ENCODE peak calls at places on chromosome 6, in six cellular contexts. D is neuronal stem cell, T is H1, E is mesendoderm, N is IMR-90, F is mesenchymal stem cell. L is an unnamed sample.

GRCh38 chr6:132414761-132415160 is 13.5 kb upstream of the MOXD1 start:
- DNase-seq in D (no peak), T (no peak), E (peak; percentile 77), N (no peak), F (no peak), L (no peak)

GRCh38 chr6:80550271-80550670 is 443.8 kb downstream of the BCKDHB start:
- DNase-seq in D (no peak), T (no peak), E (no peak), N (no peak), F (no peak), L (no peak)

GRCh38 chr6:35713006-35713405 is 23.8 kb upstream of the ARMC12 start:
- DNase-seq in D (no peak), T (no peak), E (no peak), N (no peak), F (no peak), L (no peak)

GRCh38 chr6:87718662-87719433 is 16.8 kb upstream of the AKIRIN2 start:
- DNase-seq in D (no peak), T (no peak), E (no peak), N (peak; percentile 51), F (peak; percentile 77), L (no peak)

GRCh38 chr6:52995913-52996685 is 1.0 kb upstream of the GSTA4 start:
- DNase-seq in D (peak; percentile 56), T (peak; percentile 47), E (peak; percentile 96), N (peak; percentile 91), F (peak; percentile 89), L (peak; percentile 74)

GRCh38 chr6:14037402-14038277 is 79.9 kb upstream of the CD83 start:
- DNase-seq in D (no peak), T (no peak), E (no peak), N (peak; percentile 80), F (peak; percentile 64), L (no peak)

GRCh38 chr6:143940011-143940597 is 68.0 kb downstream of the PLAGL1 start:
- DNase-seq in D (no peak), T (no peak), E (peak; percentile 72), N (peak; percentile 38), F (peak; percentile 43), L (no peak)

GRCh38 chr6:151413372-151414145 is 22.2 kb upstream of the ZBTB2 start:
- DNase-seq in D (no peak), T (no peak), E (no peak), N (no peak), F (no peak), L (no peak)

GRCh38 chr6:16473908-16474791 is 235.8 kb downstream of the GMPR start:
- DNase-seq in D (no peak), T (no peak), E (no peak), N (no peak), F (no peak), L (no peak)

GRCh38 chr6:151539506-151540268 is 45.9 kb downstream of the CCDC170 start:
- DNase-seq in D (no peak), T (no peak), E (no peak), N (no peak), F (no peak), L (no peak)

GRCh38 chr6:76174722-76175121 is 102.3 kb upstream of the IMPG1 start:
- DNase-seq in D (no peak), T (no peak), E (no peak), N (no peak), F (no peak), L (no peak)

GRCh38 chr6:166489301-166490155 is 97.0 kb downstream of the RAMACL start:
- DNase-seq in D (no peak), T (no peak), E (peak; percentile 28), N (no peak), F (no peak), L (no peak)

GRCh38 chr6:14799928-14800327 is 445.9 kb upstream of the JARID2 start:
- DNase-seq in D (peak; percentile 65), T (no peak), E (peak; percentile 97), N (peak; percentile 81), F (peak; percentile 85), L (peak; percentile 69)

GRCh38 chr6:25157183-25157582 is 122.0 kb upstream of the CARMIL1 start:
- DNase-seq in D (no peak), T (no peak), E (no peak), N (no peak), F (no peak), L (no peak)

GRCh38 chr6:33856655-33857054 is 52.9 kb upstream of the MLN start:
- DNase-seq in D (no peak), T (no peak), E (no peak), N (no peak), F (no peak), L (no peak)

GRCh38 chr6:21556506-21556905 is 37.0 kb upstream of the SOX4 start:
- DNase-seq in D (no peak), T (no peak), E (no peak), N (no peak), F (no peak), L (no peak)

GRCh38 chr6:19749722-19750121 is 87.4 kb upstream of the ID4 start:
- DNase-seq in D (no peak), T (no peak), E (peak; percentile 39), N (no peak), F (no peak), L (no peak)
- H2BK15ac ChIP-seq in D (no peak overlapping the region), T (no peak overlapping the region), E (no peak overlapping the region), N (no peak overlapping the region), F (no peak overlapping the region), L (no peak overlapping the region)

GRCh38 chr6:131134220-131134831 is 941 bp upstream of the AKAP7 start:
- DNase-seq in D (no peak), T (no peak), E (no peak), N (no peak), F (no peak), L (no peak)
- H2BK15ac ChIP-seq in D (no peak overlapping the region), T (no peak overlapping the region), E (no peak overlapping the region), N (no peak overlapping the region), F (no peak overlapping the region), L (no peak overlapping the region)

GRCh38 chr6:161395832-161396231 is 122.0 kb upstream of the AGPAT4 start:
- DNase-seq in D (no peak), T (no peak), E (no peak), N (no peak), F (no peak), L (no peak)

GRCh38 chr6:161394437-161394836 is 120.6 kb upstream of the AGPAT4 start:
- DNase-seq in D (no peak), T (no peak), E (no peak), N (no peak), F (no peak), L (no peak)

GRCh38 chr6:161393292-161393691 is 119.4 kb upstream of the AGPAT4 start:
- DNase-seq in D (no peak), T (no peak), E (no peak), N (no peak), F (no peak), L (no peak)

GRCh38 chr6:161396539-161396938 is 122.7 kb upstream of the AGPAT4 start:
- DNase-seq in D (no peak), T (no peak), E (no peak), N (no peak), F (no peak), L (no peak)

GRCh38 chr6:161393839-161394364 is 120.0 kb upstream of the AGPAT4 start:
- DNase-seq in D (peak; percentile 65), T (no peak), E (peak; percentile 90), N (peak; percentile 90), F (peak; percentile 88), L (no peak)
- H2BK15ac ChIP-seq in D (no peak overlapping the region), T (no peak overlapping the region), E (no peak overlapping the region), N (no peak overlapping the region), F (no peak overlapping the region), L (no peak overlapping the region)

GRCh38 chr6:81789303-81789702 is 36.8 kb upstream of the TENT5A start:
- DNase-seq in D (no peak), T (no peak), E (no peak), N (no peak), F (no peak), L (no peak)
- H2BK15ac ChIP-seq in D (no peak overlapping the region), T (no peak overlapping the region), E (no peak overlapping the region), N (no peak overlapping the region), F (no peak overlapping the region), L (no peak overlapping the region)

GRCh38 chr6:112503210-112503609 is 156.1 kb downstream of the RFPL4B start:
- DNase-seq in D (peak; percentile 78), T (no peak), E (peak; percentile 32), N (no peak), F (peak; percentile 15), L (no peak)

GRCh38 chr6:112501705-112502104 is 154.6 kb downstream of the RFPL4B start:
- DNase-seq in D (peak; percentile 67), T (no peak), E (peak; percentile 31), N (peak; percentile 80), F (peak; percentile 92), L (no peak)

GRCh38 chr6:112502348-112503130 is 155.4 kb downstream of the RFPL4B start:
- DNase-seq in D (no peak), T (no peak), E (peak; percentile 11), N (peak; percentile 41), F (peak; percentile 47), L (no peak)
- H2BK15ac ChIP-seq in D (no peak overlapping the region), T (no peak overlapping the region), E (no peak overlapping the region), N (peak overlapping the region; percentile 49), F (no peak overlapping the region), L (no peak overlapping the region)

DNA sequence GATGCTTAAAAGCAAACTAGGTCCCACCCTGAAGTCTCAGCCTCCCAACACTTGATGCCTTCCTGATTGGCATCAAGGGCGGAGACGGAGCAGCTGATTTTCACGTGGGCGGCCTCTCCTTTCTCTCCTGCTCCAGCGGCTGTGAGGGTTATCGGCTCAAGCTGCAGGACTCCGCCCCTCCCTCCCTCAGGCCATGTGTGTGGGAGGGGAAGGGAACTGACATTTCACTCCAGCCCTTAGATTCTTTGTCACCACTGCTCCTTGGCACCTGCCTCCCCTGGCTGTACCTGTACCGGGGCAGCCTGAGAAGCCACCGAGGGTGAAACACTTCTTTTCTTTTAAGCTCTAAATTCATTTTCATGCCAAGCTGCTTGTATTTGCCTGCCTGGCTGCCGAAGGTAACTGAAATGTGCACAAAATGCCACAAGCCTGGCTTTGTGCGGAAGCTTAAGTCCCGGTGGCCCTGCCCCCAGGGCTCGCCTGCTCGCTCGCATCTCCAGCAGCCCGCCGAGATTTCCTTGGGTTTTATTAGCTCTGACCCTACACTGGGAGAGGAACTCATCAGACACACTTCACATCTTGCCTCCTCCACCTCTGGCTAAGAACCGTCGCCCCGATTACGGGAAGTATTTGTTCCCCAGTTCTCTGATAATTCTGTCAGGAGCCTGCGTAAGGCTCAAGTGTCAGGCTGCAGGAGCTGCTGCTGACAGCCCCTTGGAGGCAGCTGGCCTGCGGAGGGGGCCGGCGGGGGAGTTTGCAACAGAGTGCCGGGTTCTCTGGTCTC is 9.6 kb upstream of the CPNE5 start:
- DNase-seq in D (peak; percentile 77), T (no peak), E (peak; percentile 92), N (no peak), F (no peak), L (peak; percentile 84)
- H2BK15ac ChIP-seq in D (no peak overlapping the region), T (peak overlapping the region; percentile 73), E (no peak overlapping the region), N (no peak overlapping the region), F (no peak overlapping the region), L (no peak overlapping the region)